ENCODE peak calls at places on chromosomes 1 and 21, in four cellular contexts. Z, V, C and R are unnamed samples.

GRCh38 chr1:32353886-32354570 is 8.3 kb downstream of the FAM229A start:
- DNase-seq in V (no peak), C (no peak), Z (no peak), R (peak)

GRCh38 chr1:3511306-3511705 is 56.8 kb downstream of the ARHGEF16 start:
- DNase-seq in Z (no peak), V (no peak), C (no peak), R (no peak)

GRCh38 chr1:190399233-190399632 is 78.4 kb downstream of the BRINP3 start:
- DNase-seq in C (no peak), Z (no peak), V (no peak), R (no peak)

GRCh38 chr1:66932291-66932690 is 7.5 kb downstream of the MIER1 start:
- DNase-seq in V (no peak), Z (no peak), C (no peak), R (no peak)

GRCh38 chr1:57868895-57869294 is 445.0 kb upstream of the DAB1 start:
- DNase-seq in C (no peak), V (no peak), Z (no peak), R (no peak)

GRCh38 chr1:211527006-211527405 is 35.0 kb upstream of the RD3 start:
- DNase-seq in Z (no peak), C (no peak), V (no peak), R (no peak)

GRCh38 chr1:53552146-53552940 is 93.1 kb downstream of the DMRTB1 start:
- DNase-seq in V (no peak), C (peak), Z (no peak), R (peak)

GRCh38 chr1:34776911-34777310 is 4.1 kb upstream of the GJB3 start:
- DNase-seq in V (no peak), C (no peak), Z (no peak), R (no peak)

GRCh38 chr1:38209986-38210385 is 163.4 kb upstream of the POU3F1 start:
- DNase-seq in C (no peak), Z (no peak), V (no peak), R (no peak)

GRCh38 chr1:206551985-206552325 is 44.6 kb downstream of the RASSF5 start:
- DNase-seq in Z (peak), C (no peak), V (no peak), R (no peak)

GRCh38 chr21:35349378-35350080 is 300.4 kb upstream of the RUNX1 start:
- DNase-seq in Z (no peak), C (no peak), V (no peak), R (no peak)

GRCh38 chr1:92934395-92935378 is 26.6 kb downstream of the DIPK1A start:
- DNase-seq in C (no peak), Z (no peak), V (peak), R (no peak)

GRCh38 chr1:51168266-51168845 is 66.3 kb downstream of the C1orf185 start:
- DNase-seq in V (no peak), C (no peak), Z (no peak), R (no peak)

GRCh38 chr1:159921251-159921650 is 4.1 kb downstream of the TAGLN2 start:
- DNase-seq in Z (no peak), V (no peak), C (no peak), R (no peak)

GRCh38 chr21:43794311-43794710 is 4.9 kb downstream of the RRP1 start:
- DNase-seq in Z (no peak), V (no peak), C (no peak), R (no peak)

GRCh38 chr1:228911225-228911624 is 175.9 kb downstream of the RHOU start:
- DNase-seq in Z (no peak), C (no peak), V (no peak), R (no peak)

GRCh38 chr21:38914531-38915385 is 109.0 kb downstream of the ETS2 start:
- DNase-seq in V (no peak), C (no peak), Z (no peak), R (no peak)

GRCh38 chr1:80054129-80054528 is 1047.6 kb upstream of the ADGRL4 start:
- DNase-seq in V (peak), Z (no peak), C (no peak), R (no peak)

GRCh38 chr1:212368073-212368484 is 46.6 kb downstream of the PACC1 start:
- DNase-seq in C (peak), V (peak), Z (no peak), R (peak)

GRCh38 chr21:17051054-17051453 is 461.8 kb upstream of the CXADR start:
- DNase-seq in C (no peak), Z (no peak), V (no peak), R (no peak)

GRCh38 chr1:170470121-170470520 is 61.8 kb upstream of the GORAB start:
- DNase-seq in Z (no peak), C (no peak), V (no peak), R (no peak)

GRCh38 chr1:176601358-176601757 is 138.4 kb downstream of the PAPPA2 start:
- DNase-seq in C (no peak), Z (no peak), V (no peak), R (no peak)

GRCh38 chr1:167184081-167184480 is 36.6 kb upstream of the POU2F1 start:
- DNase-seq in Z (no peak), C (no peak), V (no peak), R (no peak)

GRCh38 chr1:79293611-79294010 is 287.1 kb upstream of the ADGRL4 start:
- DNase-seq in V (no peak), C (no peak), Z (no peak), R (no peak)

GRCh38 chr1:15332952-15333715 is 76.6 kb upstream of the EFHD2 start:
- DNase-seq in C (no peak), V (no peak), Z (no peak), R (no peak)